ENCODE peak calls at places on chromosomes 12 and 14, in four cellular contexts. Y is pancreas; N is SK-N-SH treated with all-trans-retinoic acid at 6 μM for 48 hours; J is naive thymus-derived CD8-positive, alpha-beta T cell. Z is an unnamed sample.

GRCh38 chr12:104547239-104547638 is 90.5 kb downstream of the CHST11 start:
- ATAC-seq in Y (no peak), N (no peak), J (no peak), Z (peak; percentile 38)

GRCh38 chr12:38886064-38886463 is 19.3 kb downstream of the CPNE8 start:
- ATAC-seq in Y (no peak), N (no peak), J (no peak), Z (peak; percentile 57)

GRCh38 chr14:101819251-101819990 is 57.9 kb downstream of the PPP2R5C start:
- ATAC-seq in Y (no peak), N (no peak), J (peak; percentile 46), Z (no peak)

GRCh38 chr14:54837508-54838149 is 65.0 kb downstream of the GCH1 start:
- ATAC-seq in Y (no peak), N (no peak), J (no peak), Z (no peak)

GRCh38 chr14:51821822-51822221 is 38.6 kb upstream of the GNG2 start:
- ATAC-seq in Y (no peak), N (peak; percentile 68), J (no peak), Z (no peak)

GRCh38 chr12:85626031-85626781 is 210.0 kb downstream of the RASSF9 start:
- ATAC-seq in Y (no peak), N (peak; percentile 85), J (no peak), Z (peak; percentile 54)

GRCh38 chr14:77105118-77105517 is 7.1 kb downstream of the CIPC start:
- ATAC-seq in Y (no peak), N (no peak), J (no peak), Z (no peak)

GRCh38 chr12:11863478-11863906 is 207.2 kb upstream of the BCL2L14 start:
- ATAC-seq in Y (peak; percentile 64), N (peak; percentile 83), J (no peak), Z (peak; percentile 40)

GRCh38 chr14:89296281-89296745 is 120.7 kb downstream of the FOXN3 start:
- ATAC-seq in Y (no peak), N (no peak), J (no peak), Z (no peak)

GRCh38 chr12:77049767-77050353 is 15.5 kb downstream of the E2F7 start:
- ATAC-seq in Y (peak; percentile 70), N (peak; percentile 85), J (peak; percentile 80), Z (peak; percentile 95)

GRCh38 chr12:22250762-22251161 is 83.7 kb downstream of the ST8SIA1 start:
- ATAC-seq in Y (no peak), N (no peak), J (no peak), Z (no peak)

GRCh38 chr12:51950682-51951198 is 759 bp upstream of the ACVR1B start:
- ATAC-seq in Y (no peak), N (no peak), J (peak; percentile 43), Z (no peak)

GRCh38 chr14:49972840-49973239 is 80.0 kb downstream of the ARF6 start:
- ATAC-seq in Y (peak; percentile 86), N (peak; percentile 76), J (no peak), Z (peak; percentile 75)

GRCh38 chr12:101933866-101934514 is 56.6 kb downstream of the DRAM1 start:
- ATAC-seq in Y (no peak), N (no peak), J (no peak), Z (no peak)

GRCh38 chr12:43942379-43942778 is 106.5 kb downstream of the TMEM117 start:
- ATAC-seq in Y (no peak), N (no peak), J (no peak), Z (no peak)

GRCh38 chr12:108803428-108804105 is 53.8 kb downstream of the SSH1 start:
- ATAC-seq in Y (peak; percentile 87), N (peak; percentile 81), J (peak; percentile 81), Z (peak; percentile 76)

GRCh38 chr14:95993768-95994592 is 45.2 kb upstream of the C14orf132 start:
- ATAC-seq in Y (no peak), N (peak; percentile 79), J (no peak), Z (peak; percentile 28)

GRCh38 chr12:93402333-93403311 is 24.9 kb downstream of the NUDT4 start:
- ATAC-seq in Y (no peak), N (no peak), J (no peak), Z (no peak)

GRCh38 chr14:102116361-102117180 is 23.1 kb upstream of the WDR20 start:
- ATAC-seq in Y (no peak), N (no peak), J (no peak), Z (peak; percentile 28)

GRCh38 chr12:119804011-119804641 is 73.0 kb downstream of the CIT start:
- ATAC-seq in Y (peak; percentile 96), N (peak; percentile 96), J (no peak), Z (peak; percentile 95)

GRCh38 chr12:76790564-76791552 is 26.9 kb downstream of the ZDHHC17 start:
- ATAC-seq in Y (peak; percentile 67), N (peak; percentile 31), J (peak; percentile 44), Z (no peak)